ENCODE peak calls at places on chromosomes 5 and 9, in four cellular contexts. One of them, this sample, is unnamed.
A peak's percentile ranks its signal among the peaks of the same experiment; 100 is the strongest.

GRCh38 chr5:173868096-173868879 is 19.9 kb upstream of the CPEB4 start:
- DNase-seq in HepG2: peak; percentile 43
- DNase-seq in WTC11: no peak
- DNase-seq in K562: no peak
- DNase-seq in this sample: no peak

GRCh38 chr5:176535101-176535654 is 2.0 kb downstream of the RNF44 start:
- DNase-seq in HepG2: no peak
- DNase-seq in WTC11: no peak
- DNase-seq in K562: no peak
- DNase-seq in this sample: peak; percentile 45

GRCh38 chr5:38554860-38555259 is 1.6 kb downstream of the LIFR start:
- DNase-seq in HepG2: no peak
- DNase-seq in WTC11: no peak
- DNase-seq in K562: no peak
- DNase-seq in this sample: no peak

GRCh38 chr5:157743163-157744054 is at the start of gene LSM11:
- DNase-seq in HepG2: peak; percentile 67
- DNase-seq in WTC11: peak; percentile 90
- DNase-seq in K562: peak; percentile 95
- DNase-seq in this sample: peak; percentile 80

GRCh38 chr5:139651863-139652787 is 4.0 kb downstream of the CXXC5 start:
- DNase-seq in HepG2: no peak
- DNase-seq in WTC11: peak; percentile 92
- DNase-seq in K562: peak; percentile 86
- DNase-seq in this sample: peak; percentile 88

GRCh38 chr9:25003686-25004085 is 458.0 kb upstream of the IZUMO3 start:
- DNase-seq in HepG2: peak; percentile 10
- DNase-seq in WTC11: peak; percentile 74
- DNase-seq in K562: no peak
- DNase-seq in this sample: no peak

GRCh38 chr9:129511320-129511900 is 109.5 kb downstream of the C9orf50 start:
- DNase-seq in HepG2: no peak
- DNase-seq in WTC11: no peak
- DNase-seq in K562: no peak
- DNase-seq in this sample: no peak

GRCh38 chr5:97764700-97765099 is 581.7 kb upstream of the RIOK2 start:
- DNase-seq in HepG2: peak; percentile 8
- DNase-seq in WTC11: no peak
- DNase-seq in K562: no peak
- DNase-seq in this sample: no peak

GRCh38 chr5:83436276-83436675 is 35.3 kb upstream of the VCAN start:
- DNase-seq in HepG2: no peak
- DNase-seq in WTC11: no peak
- DNase-seq in K562: no peak
- DNase-seq in this sample: no peak

GRCh38 chr9:37989632-37990155 is 79.3 kb downstream of the SHB start:
- DNase-seq in HepG2: no peak
- DNase-seq in WTC11: no peak
- DNase-seq in K562: no peak
- DNase-seq in this sample: no peak

GRCh38 chr5:171427318-171428167 is 8.1 kb downstream of the FGF18 start:
- DNase-seq in HepG2: no peak
- DNase-seq in WTC11: no peak
- DNase-seq in K562: no peak
- DNase-seq in this sample: no peak

GRCh38 chr5:89343666-89344065 is 460.7 kb upstream of the MEF2C start:
- DNase-seq in HepG2: no peak
- DNase-seq in WTC11: no peak
- DNase-seq in K562: peak; percentile 11
- DNase-seq in this sample: no peak

GRCh38 chr5:149333711-149334443 is 11.4 kb upstream of the GRPEL2 start:
- DNase-seq in HepG2: no peak
- DNase-seq in WTC11: no peak
- DNase-seq in K562: no peak
- DNase-seq in this sample: no peak

GRCh38 chr9:5688109-5688508 is 59.2 kb downstream of the RIC1 start:
- DNase-seq in HepG2: no peak
- DNase-seq in WTC11: no peak
- DNase-seq in K562: peak; percentile 30
- DNase-seq in this sample: no peak

GRCh38 chr5:114319821-114320220 is 42.0 kb upstream of the KCNN2 start:
- DNase-seq in HepG2: no peak
- DNase-seq in WTC11: no peak
- DNase-seq in K562: no peak
- DNase-seq in this sample: no peak

GRCh38 chr9:1429328-1429727 is 379.2 kb downstream of the DMRT2 start:
- DNase-seq in HepG2: peak; percentile 39
- DNase-seq in WTC11: peak; percentile 58
- DNase-seq in K562: no peak
- DNase-seq in this sample: peak; percentile 3

GRCh38 chr9:34400275-34400674 is 23.6 kb upstream of the MYORG start:
- DNase-seq in HepG2: no peak
- DNase-seq in WTC11: peak; percentile 64
- DNase-seq in K562: no peak
- DNase-seq in this sample: no peak

GRCh38 chr5:177402271-177403043 is 2.0 kb upstream of the PFN3 start:
- DNase-seq in HepG2: no peak
- DNase-seq in WTC11: peak; percentile 90
- DNase-seq in K562: no peak
- DNase-seq in this sample: peak; percentile 91

GRCh38 chr5:178213748-178214151 is 9.4 kb downstream of the HNRNPAB start:
- DNase-seq in HepG2: no peak
- DNase-seq in WTC11: no peak
- DNase-seq in K562: no peak
- DNase-seq in this sample: no peak

GRCh38 chr9:16367605-16368424 is 502.7 kb downstream of the BNC2 start:
- DNase-seq in HepG2: no peak
- DNase-seq in WTC11: no peak
- DNase-seq in K562: no peak
- DNase-seq in this sample: no peak

GRCh38 chr5:127568166-127568565 is 50.7 kb downstream of the PRRC1 start:
- DNase-seq in HepG2: no peak
- DNase-seq in WTC11: no peak
- DNase-seq in K562: no peak
- DNase-seq in this sample: no peak

GRCh38 chr9:130124471-130124870 is 47.7 kb upstream of the NCS1 start:
- DNase-seq in HepG2: no peak
- DNase-seq in WTC11: no peak
- DNase-seq in K562: no peak
- DNase-seq in this sample: no peak

GRCh38 chr9:92962303-92962649 is 15.0 kb downstream of the FGD3 start:
- DNase-seq in HepG2: no peak
- DNase-seq in WTC11: no peak
- DNase-seq in K562: no peak
- DNase-seq in this sample: no peak

GRCh38 chr9:40914772-40915659 is 213.5 kb downstream of the FOXD4L6 start:
- DNase-seq in HepG2: no peak
- DNase-seq in WTC11: no peak
- DNase-seq in K562: no peak
- DNase-seq in this sample: no peak

GRCh38 chr9:124779368-124780059 is 2.6 kb downstream of the OLFML2A start:
- DNase-seq in HepG2: peak; percentile 74
- DNase-seq in WTC11: peak; percentile 56
- DNase-seq in K562: no peak
- DNase-seq in this sample: peak; percentile 89

GRCh38 chr9:4141201-4141750 is 158.6 kb downstream of the GLIS3 start:
- DNase-seq in HepG2: no peak
- DNase-seq in WTC11: no peak
- DNase-seq in K562: no peak
- DNase-seq in this sample: no peak

GRCh38 chr5:6948562-6948961 is 235.3 kb downstream of the TENT4A start:
- DNase-seq in HepG2: no peak
- DNase-seq in WTC11: no peak
- DNase-seq in K562: no peak
- DNase-seq in this sample: no peak

GRCh38 chr5:6941635-6942034 is 228.4 kb downstream of the TENT4A start:
- DNase-seq in HepG2: no peak
- DNase-seq in WTC11: no peak
- DNase-seq in K562: no peak
- DNase-seq in this sample: no peak

GRCh38 chr5:6943749-6944148 is 230.5 kb downstream of the TENT4A start:
- DNase-seq in HepG2: no peak
- DNase-seq in WTC11: no peak
- DNase-seq in K562: no peak
- DNase-seq in this sample: no peak

GRCh38 chr5:6937675-6938074 is 224.4 kb downstream of the TENT4A start:
- DNase-seq in HepG2: no peak
- DNase-seq in WTC11: no peak
- DNase-seq in K562: no peak
- DNase-seq in this sample: no peak

GRCh38 chr5:6943197-6943596 is 230.0 kb downstream of the TENT4A start:
- DNase-seq in HepG2: peak; percentile 8
- DNase-seq in WTC11: no peak
- DNase-seq in K562: no peak
- DNase-seq in this sample: no peak
- TF ChIP-seq USF2 in HepG2: no peak
- TF ChIP-seq USF2 in WTC11: no peak
- TF ChIP-seq USF2 in K562: no peak
- TF ChIP-seq USF2 in this sample: no peak

DNA sequence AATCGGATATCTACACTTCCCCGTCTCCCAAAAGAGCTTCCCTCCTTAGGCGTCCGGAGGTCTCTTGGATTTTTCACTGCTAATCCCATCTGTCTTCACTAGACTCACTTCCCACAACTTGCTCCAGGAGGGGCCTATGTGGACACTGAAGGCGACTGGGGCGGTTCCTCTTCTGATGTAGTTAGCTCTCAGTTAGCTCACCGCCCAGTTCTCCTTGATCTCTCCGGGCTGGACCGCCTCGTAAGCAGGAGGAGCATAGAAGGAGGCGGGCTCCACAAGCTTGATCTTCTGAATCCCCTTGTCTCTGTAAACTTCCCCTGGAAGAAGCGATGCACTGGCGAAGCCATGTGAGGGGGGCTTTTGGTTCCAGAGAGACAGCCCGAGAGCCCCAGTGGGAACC is 112.0 kb upstream of the SELENOP start:
- DNase-seq in HepG2: no peak
- DNase-seq in WTC11: no peak
- DNase-seq in K562: no peak
- DNase-seq in this sample: no peak
- TF ChIP-seq HMGXB4 in HepG2: no peak
- TF ChIP-seq HMGXB4 in WTC11: no peak
- TF ChIP-seq HMGXB4 in K562: no peak
- TF ChIP-seq HMGXB4 in this sample: no peak

GRCh38 chr5:175415303-175415702 is 28.7 kb downstream of the DRD1 start:
- DNase-seq in HepG2: no peak
- DNase-seq in WTC11: no peak
- DNase-seq in K562: no peak
- DNase-seq in this sample: no peak
- TF ChIP-seq ESRRA in HepG2: no peak
- TF ChIP-seq ESRRA in WTC11: no peak
- TF ChIP-seq ESRRA in K562: no peak
- TF ChIP-seq ESRRA in this sample: no peak

DNA sequence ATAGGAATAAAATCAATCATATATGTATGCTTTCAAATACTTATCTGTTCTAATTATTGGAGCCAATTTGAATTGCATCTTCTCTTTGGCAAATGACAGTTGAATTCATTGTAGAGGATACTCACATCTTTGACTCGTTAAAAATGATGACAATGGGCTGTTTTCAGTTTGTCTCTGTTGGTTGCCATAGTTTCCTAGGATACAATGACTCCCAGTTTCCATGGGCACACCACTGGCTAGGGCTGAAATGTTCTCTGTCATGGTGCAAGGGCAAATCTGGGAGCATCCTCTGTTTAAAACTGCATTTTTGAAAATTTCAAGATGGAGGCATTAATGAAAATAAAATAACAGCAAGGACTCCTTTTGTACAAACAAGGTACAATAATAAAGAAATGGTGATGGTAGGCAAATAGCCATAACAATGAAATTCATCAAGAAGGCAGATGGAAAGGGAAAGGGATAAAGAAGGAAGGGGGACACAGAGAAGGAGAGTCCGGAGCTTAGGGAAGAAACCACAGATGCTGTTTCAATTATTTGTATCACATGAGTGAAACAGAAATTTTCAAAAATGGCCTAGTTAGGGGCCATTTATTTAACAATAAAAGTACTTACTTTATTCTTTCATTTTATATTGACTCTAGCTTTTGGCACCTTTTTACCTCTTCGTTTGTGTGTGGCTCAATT is 378.8 kb upstream of the SEMA6A start:
- DNase-seq in HepG2: no peak
- DNase-seq in WTC11: no peak
- DNase-seq in K562: no peak
- DNase-seq in this sample: no peak
- TF ChIP-seq USF2 in HepG2: no peak
- TF ChIP-seq USF2 in WTC11: no peak
- TF ChIP-seq USF2 in K562: no peak
- TF ChIP-seq USF2 in this sample: no peak

GRCh38 chr5:16585028-16585667 is 31.6 kb downstream of the RETREG1 start:
- DNase-seq in HepG2: no peak
- DNase-seq in WTC11: no peak
- DNase-seq in K562: peak; percentile 45
- DNase-seq in this sample: no peak
- TF ChIP-seq HMGXB4 in HepG2: no peak
- TF ChIP-seq HMGXB4 in WTC11: no peak
- TF ChIP-seq HMGXB4 in K562: no peak
- TF ChIP-seq HMGXB4 in this sample: no peak

GRCh38 chr9:22010881-22011625 is 1.9 kb upstream of the CDKN2B start:
- DNase-seq in HepG2: peak; percentile 20
- DNase-seq in WTC11: peak; percentile 75
- DNase-seq in K562: no peak
- DNase-seq in this sample: no peak
- TF ChIP-seq ESRRA in HepG2: no peak
- TF ChIP-seq ESRRA in WTC11: no peak
- TF ChIP-seq ESRRA in K562: no peak
- TF ChIP-seq ESRRA in this sample: no peak

GRCh38 chr9:112422417-112423148 is 42.7 kb downstream of the HSDL2 start:
- DNase-seq in HepG2: no peak
- DNase-seq in WTC11: no peak
- DNase-seq in K562: peak; percentile 81
- DNase-seq in this sample: no peak

GRCh38 chr9:112421771-112422222 is 41.9 kb downstream of the HSDL2 start:
- DNase-seq in HepG2: no peak
- DNase-seq in WTC11: no peak
- DNase-seq in K562: peak; percentile 54
- DNase-seq in this sample: no peak
- TF ChIP-seq USF2 in HepG2: no peak
- TF ChIP-seq USF2 in WTC11: no peak
- TF ChIP-seq USF2 in K562: no peak
- TF ChIP-seq USF2 in this sample: no peak

This sample was measured in A549.